ENCODE peak calls at places on chromosomes 16 and 17, in five cellular contexts. T is fibroblast of lung; U is tibial artery; Q is CD4-positive, alpha-beta T cell; F is ovary. M is an unnamed sample.

GRCh38 chr17:43547659-43548256 is 1.6 kb upstream of the ETV4 start:
- DNase-seq in T (no peak), U (no peak), Q (no peak), F (no peak), M (peak; percentile 75)

GRCh38 chr17:29723283-29724047 is 100.8 kb upstream of the CORO6 start:
- DNase-seq in T (no peak), U (no peak), Q (no peak), F (no peak), M (no peak)

GRCh38 chr17:67376892-67377726 is at the start of gene PITPNC1:
- DNase-seq in T (peak; percentile 86), U (peak; percentile 83), Q (peak; percentile 79), F (peak; percentile 86), M (peak; percentile 85)

GRCh38 chr17:48563385-48563838 is 14.7 kb downstream of the HOXB4 start:
- DNase-seq in T (peak; percentile 75), U (no peak), Q (no peak), F (no peak), M (peak; percentile 45)

GRCh38 chr17:42178817-42179216 is 2.1 kb downstream of the KCNH4 start:
- DNase-seq in T (no peak), U (no peak), Q (no peak), F (no peak), M (no peak)

GRCh38 chr16:23137256-23137655 is 12.0 kb downstream of the USP31 start:
- DNase-seq in T (no peak), U (no peak), Q (no peak), F (no peak), M (no peak)

GRCh38 chr16:80027007-80027965 is 426.7 kb upstream of the MAF start:
- DNase-seq in T (peak; percentile 39), U (peak; percentile 57), Q (peak; percentile 1), F (peak; percentile 44), M (peak; percentile 99)

GRCh38 chr17:64385187-64386083 is 5.2 kb downstream of the PECAM1 start:
- DNase-seq in T (peak; percentile 96), U (peak; percentile 73), Q (no peak), F (peak; percentile 97), M (peak; percentile 85)

GRCh38 chr17:80442305-80442659 is 27.3 kb downstream of the ENDOV start:
- DNase-seq in T (no peak), U (no peak), Q (no peak), F (no peak), M (no peak)

GRCh38 chr16:57807968-57808528 is 5.8 kb upstream of the KIFC3 start:
- DNase-seq in T (peak; percentile 59), U (peak; percentile 82), Q (peak; percentile 32), F (peak; percentile 82), M (peak; percentile 95)

GRCh38 chr17:62860962-62861873 is 53.1 kb upstream of the MARCHF10 start:
- DNase-seq in T (no peak), U (no peak), Q (no peak), F (no peak), M (no peak)

GRCh38 chr17:55301521-55302406 is 37.0 kb downstream of the HLF start:
- DNase-seq in T (no peak), U (no peak), Q (no peak), F (peak; percentile 54), M (no peak)
- H3K27ac ChIP-seq in T (no peak overlapping the region), U (no peak overlapping the region), Q (no peak overlapping the region), F (no peak overlapping the region), M (no peak overlapping the region)

DNA sequence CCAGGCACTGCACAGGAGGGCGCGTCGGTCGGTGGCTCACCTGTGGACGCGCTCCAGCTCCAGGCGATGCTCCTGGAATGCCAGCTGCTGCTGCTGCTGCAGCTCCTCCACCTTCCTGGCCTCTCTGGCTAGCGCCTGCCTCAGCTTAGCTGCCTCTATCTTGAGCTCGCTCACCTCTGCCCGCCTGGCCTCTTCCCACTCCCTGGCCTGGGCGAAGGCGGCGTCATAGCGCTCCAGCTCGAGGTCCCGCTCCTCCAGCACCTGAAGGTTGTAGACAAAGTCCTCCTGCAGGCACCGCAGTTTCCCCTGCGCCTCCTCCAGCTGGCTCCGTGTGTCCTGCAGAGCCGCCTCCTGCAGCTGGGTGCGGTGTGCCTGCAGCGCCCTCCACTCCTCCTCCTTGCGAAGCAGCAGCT is 11.1 kb downstream of the CCDC57 start:
- DNase-seq in T (no peak), U (no peak), Q (no peak), F (no peak), M (no peak)
- TF ChIP-seq CTCF in T (no peak), U (no peak), Q (no peak), F (no peak), M (no peak)

GRCh38 chr17:16973760-16974540 is 2.0 kb upstream of the TNFRSF13B start:
- DNase-seq in T (no peak), U (no peak), Q (no peak), F (no peak), M (no peak)
- H3K27ac ChIP-seq in T (no peak overlapping the region), U (no peak overlapping the region), Q (no peak overlapping the region), F (no peak overlapping the region), M (no peak overlapping the region)

GRCh38 chr17:66040402-66040801 is 151.5 kb downstream of the CEP112 start:
- DNase-seq in T (no peak), U (no peak), Q (no peak), F (no peak), M (no peak)
- TF ChIP-seq CTCF in T (no peak), U (no peak), Q (no peak), F (no peak), M (peak; percentile 5)

DNA sequence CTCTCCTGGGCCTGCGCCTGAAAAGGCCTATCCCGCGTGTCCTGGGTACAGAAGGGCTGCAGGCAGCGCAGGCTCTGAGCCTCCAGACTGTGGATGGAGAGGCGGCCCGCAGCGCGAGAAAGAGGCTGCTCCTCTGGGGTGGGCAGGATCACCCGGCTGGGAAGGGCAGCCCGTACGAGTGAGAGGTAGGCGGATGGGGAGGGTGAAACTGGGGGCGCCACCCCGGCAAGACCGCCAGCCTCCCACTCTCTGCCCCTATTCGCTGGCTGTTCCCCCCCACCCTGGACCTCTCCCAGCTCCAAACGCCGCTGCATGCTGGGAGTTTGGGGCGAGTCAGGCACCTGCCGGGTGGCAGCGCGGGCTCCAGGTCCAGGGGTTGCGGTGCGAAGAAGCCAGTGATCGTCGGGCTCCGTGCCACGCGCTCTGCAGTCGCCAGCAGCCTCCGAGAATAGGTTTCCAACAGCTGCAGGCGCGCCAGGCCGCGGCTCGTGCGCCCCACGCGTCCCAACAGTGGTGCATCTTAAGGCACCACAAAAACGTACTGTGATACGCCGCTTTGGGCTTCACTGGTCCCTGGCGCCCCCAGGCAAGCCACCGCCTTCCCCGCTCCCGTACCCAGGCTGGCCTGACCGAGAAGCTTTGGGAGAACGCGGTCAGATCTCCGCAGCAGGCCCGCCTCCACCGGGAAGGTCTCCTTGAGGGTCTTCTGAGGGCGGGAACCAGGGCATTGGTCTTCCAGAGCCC is 1.1 kb downstream of the NOXO1 start:
- DNase-seq in T (no peak), U (no peak), Q (no peak), F (no peak), M (peak; percentile 14)
- H3K27ac ChIP-seq in T (no peak overlapping the region), U (no peak overlapping the region), Q (no peak overlapping the region), F (no peak overlapping the region), M (no peak overlapping the region)

DNA sequence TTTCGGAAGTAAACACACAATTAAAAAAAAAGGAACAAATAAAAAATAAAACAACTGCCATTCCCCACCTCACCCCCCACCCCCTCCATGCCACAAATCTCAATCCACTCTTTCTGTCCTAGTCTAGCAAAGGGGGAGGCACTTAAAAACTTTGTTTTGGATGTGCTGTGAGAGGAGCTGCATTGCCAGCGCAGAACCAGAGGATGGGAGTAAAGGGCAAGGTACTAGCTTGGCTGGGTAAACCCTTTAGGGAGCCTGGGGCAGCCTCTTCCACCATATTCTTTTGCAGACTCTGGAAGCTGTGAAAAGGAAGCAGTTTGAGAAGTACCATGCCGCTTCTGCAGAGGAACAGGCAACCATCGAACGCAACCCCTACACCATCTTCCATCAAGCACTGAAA is 1.4 kb downstream of the MRPS7 start:
- DNase-seq in T (no peak), U (no peak), Q (no peak), F (no peak), M (no peak)
- TF ChIP-seq CTCF in T (no peak), U (no peak), Q (no peak), F (no peak), M (no peak)

GRCh38 chr17:7744416-7744815 is 26.9 kb downstream of the DNAH2 start:
- DNase-seq in T (no peak), U (no peak), Q (no peak), F (no peak), M (no peak)

GRCh38 chr17:7745748-7746470 is 28.4 kb downstream of the DNAH2 start:
- DNase-seq in T (peak; percentile 83), U (peak; percentile 36), Q (no peak), F (peak; percentile 41), M (peak; percentile 60)

GRCh38 chr17:7750321-7750821 is 32.8 kb downstream of the DNAH2 start:
- DNase-seq in T (peak; percentile 85), U (no peak), Q (no peak), F (no peak), M (peak; percentile 65)

GRCh38 chr17:7747586-7747985 is 30.0 kb downstream of the DNAH2 start:
- DNase-seq in T (peak; percentile 50), U (no peak), Q (no peak), F (no peak), M (no peak)

GRCh38 chr17:7748098-7748775 is 30.7 kb downstream of the DNAH2 start:
- DNase-seq in T (peak; percentile 35), U (no peak), Q (no peak), F (no peak), M (no peak)
- H3K27ac ChIP-seq in T (peak overlapping the region; percentile 54), U (no peak overlapping the region), Q (no peak overlapping the region), F (no peak overlapping the region), M (no peak overlapping the region)

DNA sequence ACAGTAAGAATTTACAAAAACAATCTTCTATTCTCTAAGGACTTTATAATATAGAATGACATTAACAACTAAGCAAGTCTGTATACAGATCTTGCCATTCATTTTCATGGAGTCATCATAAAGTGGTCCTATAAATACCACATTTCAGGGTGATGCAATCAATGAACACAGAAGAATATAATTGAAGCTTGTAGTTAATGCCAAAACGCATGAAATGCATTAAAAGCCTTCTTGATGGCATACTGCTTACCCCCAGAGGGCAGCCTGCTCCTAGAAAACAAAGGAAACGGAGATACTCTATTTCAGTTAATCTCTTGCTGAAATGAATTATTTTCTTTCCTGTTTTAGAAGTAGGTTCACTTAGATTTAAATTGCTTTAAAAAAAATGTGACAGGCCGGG is 45.2 kb upstream of the STAC2 start:
- DNase-seq in T (peak; percentile 92), U (no peak), Q (no peak), F (no peak), M (peak; percentile 2)
- TF ChIP-seq CTCF in T (peak; percentile 76), U (peak; percentile 29), Q (no peak), F (no peak), M (peak; percentile 24)

GRCh38 chr17:70588003-70588402 is 418.7 kb downstream of the KCNJ2 start:
- DNase-seq in T (no peak), U (no peak), Q (no peak), F (no peak), M (peak; percentile 44)
- H3K27ac ChIP-seq in T (no peak overlapping the region), U (no peak overlapping the region), Q (no peak overlapping the region), F (no peak overlapping the region), M (no peak overlapping the region)

GRCh38 chr17:75845058-75845711 is 981 bp upstream of the UNC13D start:
- DNase-seq in T (peak; percentile 52), U (peak; percentile 85), Q (no peak), F (peak; percentile 61), M (peak; percentile 70)
- TF ChIP-seq CTCF in T (peak; percentile 52), U (peak; percentile 98), Q (peak; percentile 55), F (peak; percentile 55), M (peak; percentile 85)

M was measured in mammary epithelial cell.